ENCODE peak calls at places on chromosomes 1 and 21, in five cellular contexts. One of them, this sample, is unnamed.

GRCh38 chr1:227559926-227560325 is 3.4 kb upstream of the ZNF678 start:
- DNase-seq in A549: no peak
- DNase-seq in brain microvascular endothelial cell: no peak
- DNase-seq in heart right ventricle: no peak
- DNase-seq in uterus: no peak
- DNase-seq in this sample: no peak

GRCh38 chr1:227342075-227342829 is 24.0 kb upstream of the CDC42BPA start:
- DNase-seq in A549: peak
- DNase-seq in brain microvascular endothelial cell: no peak
- DNase-seq in heart right ventricle: no peak
- DNase-seq in uterus: no peak
- DNase-seq in this sample: no peak

GRCh38 chr1:3501856-3502665 is 47.6 kb downstream of the ARHGEF16 start:
- DNase-seq in A549: peak
- DNase-seq in brain microvascular endothelial cell: peak
- DNase-seq in heart right ventricle: peak
- DNase-seq in uterus: no peak
- DNase-seq in this sample: no peak

GRCh38 chr21:39055167-39055767 is 128.0 kb downstream of the PSMG1 start:
- DNase-seq in A549: no peak
- DNase-seq in brain microvascular endothelial cell: no peak
- DNase-seq in heart right ventricle: peak
- DNase-seq in uterus: no peak
- DNase-seq in this sample: no peak

GRCh38 chr1:19754482-19754881 is 45.2 kb downstream of the TMCO4 start:
- DNase-seq in A549: no peak
- DNase-seq in brain microvascular endothelial cell: no peak
- DNase-seq in heart right ventricle: no peak
- DNase-seq in uterus: peak
- DNase-seq in this sample: no peak

GRCh38 chr1:167617100-167617949 is 12.7 kb upstream of the RCSD1 start:
- DNase-seq in A549: peak
- DNase-seq in brain microvascular endothelial cell: peak
- DNase-seq in heart right ventricle: peak
- DNase-seq in uterus: no peak
- DNase-seq in this sample: peak

GRCh38 chr1:203520315-203520714 is 26.4 kb downstream of the OPTC start:
- DNase-seq in A549: peak
- DNase-seq in brain microvascular endothelial cell: peak
- DNase-seq in heart right ventricle: no peak
- DNase-seq in uterus: no peak
- DNase-seq in this sample: no peak

GRCh38 chr21:38933731-38934130 is 128.0 kb downstream of the ETS2 start:
- DNase-seq in A549: no peak
- DNase-seq in brain microvascular endothelial cell: no peak
- DNase-seq in heart right ventricle: no peak
- DNase-seq in uterus: no peak
- DNase-seq in this sample: no peak

GRCh38 chr1:6612641-6613360 is 730 bp upstream of the PHF13 start:
- DNase-seq in A549: peak
- DNase-seq in brain microvascular endothelial cell: peak
- DNase-seq in heart right ventricle: peak
- DNase-seq in uterus: no peak
- DNase-seq in this sample: no peak

GRCh38 chr1:61997123-61997522 is 197.5 kb upstream of the L1TD1 start:
- DNase-seq in A549: no peak
- DNase-seq in brain microvascular endothelial cell: no peak
- DNase-seq in heart right ventricle: no peak
- DNase-seq in uterus: no peak
- DNase-seq in this sample: no peak

GRCh38 chr1:61992257-61992656 is 202.4 kb upstream of the L1TD1 start:
- DNase-seq in A549: no peak
- DNase-seq in brain microvascular endothelial cell: no peak
- DNase-seq in heart right ventricle: no peak
- DNase-seq in uterus: no peak
- DNase-seq in this sample: no peak

GRCh38 chr1:61993331-61993961 is 201.2 kb upstream of the L1TD1 start:
- DNase-seq in A549: peak
- DNase-seq in brain microvascular endothelial cell: peak
- DNase-seq in heart right ventricle: no peak
- DNase-seq in uterus: no peak
- DNase-seq in this sample: no peak
- H3K4me3 ChIP-seq in A549: no peak
- H3K4me3 ChIP-seq in brain microvascular endothelial cell: no peak
- H3K4me3 ChIP-seq in heart right ventricle: no peak
- H3K4me3 ChIP-seq in uterus: no peak
- H3K4me3 ChIP-seq in this sample: no peak

GRCh38 chr1:36962991-36963390 is 71.3 kb downstream of the GRIK3 start:
- DNase-seq in A549: no peak
- DNase-seq in brain microvascular endothelial cell: no peak
- DNase-seq in heart right ventricle: no peak
- DNase-seq in uterus: no peak
- DNase-seq in this sample: no peak
- H3K27ac ChIP-seq in A549: no peak
- H3K27ac ChIP-seq in brain microvascular endothelial cell: no peak
- H3K27ac ChIP-seq in heart right ventricle: no peak
- H3K27ac ChIP-seq in uterus: no peak
- H3K27ac ChIP-seq in this sample: no peak

DNA sequence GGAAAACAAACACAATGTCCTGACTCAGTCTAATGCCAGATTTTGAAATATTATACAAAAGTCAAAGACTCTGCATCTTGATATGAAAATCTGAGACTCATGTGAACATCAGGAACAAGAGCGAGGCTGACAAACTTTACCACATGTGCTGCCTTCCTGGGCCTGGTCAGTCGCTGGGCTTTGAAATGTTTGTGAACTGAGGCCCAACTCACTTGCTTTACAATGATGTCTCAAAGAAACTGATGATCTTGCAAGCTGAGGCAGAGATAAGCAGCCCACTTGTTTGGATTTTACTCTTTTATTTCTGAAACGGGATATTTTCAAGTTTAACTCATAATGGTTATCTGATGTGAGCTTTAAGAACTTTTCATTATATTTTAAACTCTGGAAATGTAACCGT is 2.1 kb downstream of the BCAR3 start:
- DNase-seq in A549: no peak
- DNase-seq in brain microvascular endothelial cell: no peak
- DNase-seq in heart right ventricle: no peak
- DNase-seq in uterus: no peak
- DNase-seq in this sample: no peak
- H3K4me3 ChIP-seq in A549: peak
- H3K4me3 ChIP-seq in brain microvascular endothelial cell: no peak
- H3K4me3 ChIP-seq in heart right ventricle: no peak
- H3K4me3 ChIP-seq in uterus: no peak
- H3K4me3 ChIP-seq in this sample: no peak

DNA sequence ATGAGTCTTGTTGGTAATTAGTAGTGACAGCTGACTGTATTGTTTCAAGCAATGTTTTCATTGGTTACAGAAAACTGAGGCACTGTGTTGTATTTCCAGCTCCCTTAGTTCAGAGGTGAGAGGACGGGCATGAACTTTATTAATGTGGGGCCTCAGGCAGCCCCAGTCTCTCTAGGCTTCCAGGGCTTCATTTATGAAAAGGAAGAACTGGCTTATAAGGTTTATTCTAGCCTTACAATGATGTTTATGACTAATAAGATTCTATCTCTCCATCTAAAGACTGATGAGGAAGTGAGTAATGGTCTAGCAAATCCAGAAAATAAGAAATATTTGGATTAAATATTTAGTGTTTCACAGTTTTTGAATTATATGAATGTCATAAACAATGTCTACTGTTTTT is 41.5 kb downstream of the CBS start:
- DNase-seq in A549: no peak
- DNase-seq in brain microvascular endothelial cell: no peak
- DNase-seq in heart right ventricle: no peak
- DNase-seq in uterus: no peak
- DNase-seq in this sample: no peak
- H3K27ac ChIP-seq in A549: no peak
- H3K27ac ChIP-seq in brain microvascular endothelial cell: no peak
- H3K27ac ChIP-seq in heart right ventricle: no peak
- H3K27ac ChIP-seq in uterus: no peak
- H3K27ac ChIP-seq in this sample: no peak

DNA sequence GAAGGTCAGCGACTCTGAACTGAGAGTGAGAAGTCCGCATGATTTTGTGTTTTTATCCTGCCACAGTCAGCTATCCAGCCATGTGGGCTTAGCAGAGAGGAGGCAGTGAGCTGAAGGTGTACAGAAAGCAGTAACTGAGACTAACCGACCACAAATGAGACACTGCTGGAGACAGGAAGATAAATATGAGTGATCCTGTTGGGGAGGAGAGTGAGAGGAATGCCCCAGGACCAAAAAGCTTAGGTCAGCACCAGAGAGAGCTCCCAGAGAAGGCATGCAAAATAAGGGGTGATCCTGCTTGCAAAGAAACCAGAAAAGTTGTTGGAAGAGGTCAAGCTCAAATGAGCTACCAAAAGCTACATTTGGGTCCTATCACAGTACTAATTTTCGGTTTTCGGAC is 63.7 kb downstream of the HLCS start:
- DNase-seq in A549: no peak
- DNase-seq in brain microvascular endothelial cell: peak
- DNase-seq in heart right ventricle: no peak
- DNase-seq in uterus: no peak
- DNase-seq in this sample: no peak
- H3K4me3 ChIP-seq in A549: no peak
- H3K4me3 ChIP-seq in brain microvascular endothelial cell: no peak
- H3K4me3 ChIP-seq in heart right ventricle: no peak
- H3K4me3 ChIP-seq in uterus: no peak
- H3K4me3 ChIP-seq in this sample: no peak